ENCODE peak calls at places on chromosomes 3 and 15, in nine cellular contexts. One of them, this sample, is unnamed.

GRCh38 chr3:185089751-185090150 is 63.1 kb downstream of the C3orf70 start:
- DNase-seq in HT-29: no peak
- DNase-seq in mammary epithelial cell: no peak
- DNase-seq in stimulated activated CD4-positive, alpha-beta T cell treated with anti-CD3 and anti-CD28 coated beads, Interleukin-12 subunit alpha, Interleukin-12 subunit beta, amount 100 ng/mL, for 4 hours: no peak
- DNase-seq in HFFc6: no peak
- DNase-seq in HFF-Myc: no peak
- DNase-seq in left ventricle myocardium superior: no peak
- DNase-seq in posterior cingulate gyrus: no peak
- DNase-seq in smooth muscle cell of the brain vasculature: no peak
- DNase-seq in this sample: no peak

GRCh38 chr15:66253296-66253642 is 281 bp downstream of the MEGF11 start:
- DNase-seq in left ventricle myocardium superior: no peak
- DNase-seq in posterior cingulate gyrus: peak; percentile 78
- DNase-seq in HFFc6: no peak
- DNase-seq in mammary epithelial cell: no peak
- DNase-seq in smooth muscle cell of the brain vasculature: no peak
- DNase-seq in HFF-Myc: no peak
- DNase-seq in stimulated activated CD4-positive, alpha-beta T cell treated with anti-CD3 and anti-CD28 coated beads, Interleukin-12 subunit alpha, Interleukin-12 subunit beta, amount 100 ng/mL, for 4 hours: no peak
- DNase-seq in HT-29: no peak
- DNase-seq in this sample: no peak

GRCh38 chr3:46866032-46866595 is 2.9 kb upstream of the MYL3 start:
- DNase-seq in left ventricle myocardium superior: peak; percentile 29
- DNase-seq in HT-29: no peak
- DNase-seq in stimulated activated CD4-positive, alpha-beta T cell treated with anti-CD3 and anti-CD28 coated beads, Interleukin-12 subunit alpha, Interleukin-12 subunit beta, amount 100 ng/mL, for 4 hours: no peak
- DNase-seq in mammary epithelial cell: no peak
- DNase-seq in posterior cingulate gyrus: peak; percentile 79
- DNase-seq in HFF-Myc: no peak
- DNase-seq in HFFc6: no peak
- DNase-seq in smooth muscle cell of the brain vasculature: no peak
- DNase-seq in this sample: peak; percentile 12

GRCh38 chr15:56445746-56446145 is 19.2 kb downstream of the MNS1 start:
- DNase-seq in posterior cingulate gyrus: no peak
- DNase-seq in HFF-Myc: no peak
- DNase-seq in left ventricle myocardium superior: no peak
- DNase-seq in HFFc6: no peak
- DNase-seq in mammary epithelial cell: no peak
- DNase-seq in HT-29: no peak
- DNase-seq in smooth muscle cell of the brain vasculature: no peak
- DNase-seq in stimulated activated CD4-positive, alpha-beta T cell treated with anti-CD3 and anti-CD28 coated beads, Interleukin-12 subunit alpha, Interleukin-12 subunit beta, amount 100 ng/mL, for 4 hours: no peak
- DNase-seq in this sample: no peak

GRCh38 chr15:101504866-101505609 is 15.5 kb upstream of the PCSK6 start:
- DNase-seq in HFF-Myc: no peak
- DNase-seq in stimulated activated CD4-positive, alpha-beta T cell treated with anti-CD3 and anti-CD28 coated beads, Interleukin-12 subunit alpha, Interleukin-12 subunit beta, amount 100 ng/mL, for 4 hours: no peak
- DNase-seq in HT-29: no peak
- DNase-seq in mammary epithelial cell: no peak
- DNase-seq in left ventricle myocardium superior: no peak
- DNase-seq in HFFc6: no peak
- DNase-seq in posterior cingulate gyrus: no peak
- DNase-seq in smooth muscle cell of the brain vasculature: no peak
- DNase-seq in this sample: no peak

GRCh38 chr3:126393563-126393962 is 1.1 kb upstream of the CFAP100 start:
- DNase-seq in left ventricle myocardium superior: no peak
- DNase-seq in HT-29: no peak
- DNase-seq in stimulated activated CD4-positive, alpha-beta T cell treated with anti-CD3 and anti-CD28 coated beads, Interleukin-12 subunit alpha, Interleukin-12 subunit beta, amount 100 ng/mL, for 4 hours: no peak
- DNase-seq in HFFc6: no peak
- DNase-seq in HFF-Myc: no peak
- DNase-seq in mammary epithelial cell: no peak
- DNase-seq in smooth muscle cell of the brain vasculature: no peak
- DNase-seq in posterior cingulate gyrus: no peak
- DNase-seq in this sample: no peak

GRCh38 chr3:13317596-13318320 is 102.4 kb downstream of the NUP210 start:
- DNase-seq in smooth muscle cell of the brain vasculature: no peak
- DNase-seq in mammary epithelial cell: no peak
- DNase-seq in left ventricle myocardium superior: no peak
- DNase-seq in HT-29: no peak
- DNase-seq in posterior cingulate gyrus: peak; percentile 90
- DNase-seq in HFFc6: no peak
- DNase-seq in stimulated activated CD4-positive, alpha-beta T cell treated with anti-CD3 and anti-CD28 coated beads, Interleukin-12 subunit alpha, Interleukin-12 subunit beta, amount 100 ng/mL, for 4 hours: no peak
- DNase-seq in HFF-Myc: no peak
- DNase-seq in this sample: no peak

GRCh38 chr3:69848113-69848512 is 108.8 kb downstream of the MITF start:
- DNase-seq in smooth muscle cell of the brain vasculature: no peak
- DNase-seq in mammary epithelial cell: no peak
- DNase-seq in HT-29: no peak
- DNase-seq in posterior cingulate gyrus: no peak
- DNase-seq in stimulated activated CD4-positive, alpha-beta T cell treated with anti-CD3 and anti-CD28 coated beads, Interleukin-12 subunit alpha, Interleukin-12 subunit beta, amount 100 ng/mL, for 4 hours: no peak
- DNase-seq in HFF-Myc: no peak
- DNase-seq in HFFc6: peak; percentile 63
- DNase-seq in left ventricle myocardium superior: no peak
- DNase-seq in this sample: no peak

GRCh38 chr3:23276913-23277658 is 74.0 kb downstream of the UBE2E2 start:
- DNase-seq in posterior cingulate gyrus: no peak
- DNase-seq in HFFc6: no peak
- DNase-seq in HFF-Myc: no peak
- DNase-seq in mammary epithelial cell: no peak
- DNase-seq in smooth muscle cell of the brain vasculature: no peak
- DNase-seq in left ventricle myocardium superior: no peak
- DNase-seq in stimulated activated CD4-positive, alpha-beta T cell treated with anti-CD3 and anti-CD28 coated beads, Interleukin-12 subunit alpha, Interleukin-12 subunit beta, amount 100 ng/mL, for 4 hours: no peak
- DNase-seq in HT-29: no peak
- DNase-seq in this sample: no peak

GRCh38 chr15:71545223-71545760 is 265.1 kb upstream of the NR2E3 start:
- DNase-seq in HFF-Myc: no peak
- DNase-seq in HT-29: no peak
- DNase-seq in mammary epithelial cell: no peak
- DNase-seq in posterior cingulate gyrus: no peak
- DNase-seq in stimulated activated CD4-positive, alpha-beta T cell treated with anti-CD3 and anti-CD28 coated beads, Interleukin-12 subunit alpha, Interleukin-12 subunit beta, amount 100 ng/mL, for 4 hours: no peak
- DNase-seq in HFFc6: no peak
- DNase-seq in left ventricle myocardium superior: no peak
- DNase-seq in smooth muscle cell of the brain vasculature: no peak
- DNase-seq in this sample: no peak

GRCh38 chr3:67349551-67350174 is 304.7 kb downstream of the SUCLG2 start:
- DNase-seq in smooth muscle cell of the brain vasculature: no peak
- DNase-seq in HFFc6: no peak
- DNase-seq in posterior cingulate gyrus: no peak
- DNase-seq in HFF-Myc: no peak
- DNase-seq in stimulated activated CD4-positive, alpha-beta T cell treated with anti-CD3 and anti-CD28 coated beads, Interleukin-12 subunit alpha, Interleukin-12 subunit beta, amount 100 ng/mL, for 4 hours: peak; percentile 7
- DNase-seq in mammary epithelial cell: no peak
- DNase-seq in HT-29: no peak
- DNase-seq in left ventricle myocardium superior: no peak
- DNase-seq in this sample: no peak

GRCh38 chr3:175777495-175777894 is 918.4 kb downstream of the NAALADL2 start:
- DNase-seq in mammary epithelial cell: peak; percentile 1
- DNase-seq in HFFc6: peak; percentile 36
- DNase-seq in HFF-Myc: no peak
- DNase-seq in HT-29: peak; percentile 30
- DNase-seq in stimulated activated CD4-positive, alpha-beta T cell treated with anti-CD3 and anti-CD28 coated beads, Interleukin-12 subunit alpha, Interleukin-12 subunit beta, amount 100 ng/mL, for 4 hours: no peak
- DNase-seq in left ventricle myocardium superior: no peak
- DNase-seq in smooth muscle cell of the brain vasculature: no peak
- DNase-seq in posterior cingulate gyrus: no peak
- DNase-seq in this sample: no peak

GRCh38 chr3:74465652-74466415 is 148.6 kb downstream of the CNTN3 start:
- DNase-seq in posterior cingulate gyrus: peak; percentile 70
- DNase-seq in HT-29: no peak
- DNase-seq in stimulated activated CD4-positive, alpha-beta T cell treated with anti-CD3 and anti-CD28 coated beads, Interleukin-12 subunit alpha, Interleukin-12 subunit beta, amount 100 ng/mL, for 4 hours: no peak
- DNase-seq in HFF-Myc: no peak
- DNase-seq in mammary epithelial cell: peak; percentile 31
- DNase-seq in left ventricle myocardium superior: no peak
- DNase-seq in HFFc6: peak; percentile 82
- DNase-seq in smooth muscle cell of the brain vasculature: no peak
- DNase-seq in this sample: no peak

GRCh38 chr15:39685999-39686613 is 96.5 kb downstream of the FSIP1 start:
- DNase-seq in HT-29: peak; percentile 79
- DNase-seq in HFFc6: peak; percentile 36
- DNase-seq in HFF-Myc: no peak
- DNase-seq in mammary epithelial cell: peak; percentile 36
- DNase-seq in posterior cingulate gyrus: no peak
- DNase-seq in left ventricle myocardium superior: no peak
- DNase-seq in smooth muscle cell of the brain vasculature: peak; percentile 52
- DNase-seq in stimulated activated CD4-positive, alpha-beta T cell treated with anti-CD3 and anti-CD28 coated beads, Interleukin-12 subunit alpha, Interleukin-12 subunit beta, amount 100 ng/mL, for 4 hours: peak; percentile 5
- DNase-seq in this sample: peak; percentile 32

GRCh38 chr3:136893848-136894443 is 31.9 kb downstream of the NCK1 start:
- DNase-seq in posterior cingulate gyrus: no peak
- DNase-seq in mammary epithelial cell: peak; percentile 81
- DNase-seq in left ventricle myocardium superior: no peak
- DNase-seq in HFFc6: peak; percentile 60
- DNase-seq in HFF-Myc: peak; percentile 30
- DNase-seq in stimulated activated CD4-positive, alpha-beta T cell treated with anti-CD3 and anti-CD28 coated beads, Interleukin-12 subunit alpha, Interleukin-12 subunit beta, amount 100 ng/mL, for 4 hours: no peak
- DNase-seq in smooth muscle cell of the brain vasculature: no peak
- DNase-seq in HT-29: no peak
- DNase-seq in this sample: no peak

GRCh38 chr3:170432416-170432815 is 13.7 kb downstream of the CLDN11 start:
- DNase-seq in stimulated activated CD4-positive, alpha-beta T cell treated with anti-CD3 and anti-CD28 coated beads, Interleukin-12 subunit alpha, Interleukin-12 subunit beta, amount 100 ng/mL, for 4 hours: no peak
- DNase-seq in HFFc6: no peak
- DNase-seq in left ventricle myocardium superior: no peak
- DNase-seq in HT-29: no peak
- DNase-seq in HFF-Myc: no peak
- DNase-seq in posterior cingulate gyrus: peak; percentile 86
- DNase-seq in smooth muscle cell of the brain vasculature: no peak
- DNase-seq in mammary epithelial cell: no peak
- DNase-seq in this sample: no peak

GRCh38 chr3:11335056-11335608 is 62.9 kb downstream of the ATG7 start:
- DNase-seq in HFFc6: peak; percentile 78
- DNase-seq in HT-29: peak; percentile 59
- DNase-seq in left ventricle myocardium superior: no peak
- DNase-seq in HFF-Myc: peak; percentile 43
- DNase-seq in mammary epithelial cell: peak; percentile 62
- DNase-seq in posterior cingulate gyrus: no peak
- DNase-seq in smooth muscle cell of the brain vasculature: peak; percentile 51
- DNase-seq in stimulated activated CD4-positive, alpha-beta T cell treated with anti-CD3 and anti-CD28 coated beads, Interleukin-12 subunit alpha, Interleukin-12 subunit beta, amount 100 ng/mL, for 4 hours: no peak
- DNase-seq in this sample: no peak

GRCh38 chr15:72758195-72758594 is 25.4 kb downstream of the ADPGK start:
- DNase-seq in left ventricle myocardium superior: no peak
- DNase-seq in smooth muscle cell of the brain vasculature: peak; percentile 65
- DNase-seq in HFF-Myc: peak; percentile 16
- DNase-seq in HFFc6: peak; percentile 89
- DNase-seq in mammary epithelial cell: peak; percentile 81
- DNase-seq in HT-29: no peak
- DNase-seq in posterior cingulate gyrus: no peak
- DNase-seq in stimulated activated CD4-positive, alpha-beta T cell treated with anti-CD3 and anti-CD28 coated beads, Interleukin-12 subunit alpha, Interleukin-12 subunit beta, amount 100 ng/mL, for 4 hours: no peak
- DNase-seq in this sample: no peak

GRCh38 chr15:42914728-42915497 is 5.7 kb downstream of the TTBK2 start:
- DNase-seq in HFFc6: no peak
- DNase-seq in smooth muscle cell of the brain vasculature: no peak
- DNase-seq in stimulated activated CD4-positive, alpha-beta T cell treated with anti-CD3 and anti-CD28 coated beads, Interleukin-12 subunit alpha, Interleukin-12 subunit beta, amount 100 ng/mL, for 4 hours: no peak
- DNase-seq in posterior cingulate gyrus: no peak
- DNase-seq in HT-29: no peak
- DNase-seq in mammary epithelial cell: no peak
- DNase-seq in left ventricle myocardium superior: no peak
- DNase-seq in HFF-Myc: no peak
- DNase-seq in this sample: no peak

GRCh38 chr3:124600765-124601164 is 129.5 kb upstream of the UMPS start:
- DNase-seq in HFF-Myc: no peak
- DNase-seq in HT-29: no peak
- DNase-seq in HFFc6: no peak
- DNase-seq in left ventricle myocardium superior: no peak
- DNase-seq in mammary epithelial cell: no peak
- DNase-seq in stimulated activated CD4-positive, alpha-beta T cell treated with anti-CD3 and anti-CD28 coated beads, Interleukin-12 subunit alpha, Interleukin-12 subunit beta, amount 100 ng/mL, for 4 hours: no peak
- DNase-seq in smooth muscle cell of the brain vasculature: no peak
- DNase-seq in posterior cingulate gyrus: no peak
- DNase-seq in this sample: no peak

GRCh38 chr3:160605315-160605714 is 39.9 kb upstream of the KPNA4 start:
- DNase-seq in HFFc6: no peak
- DNase-seq in mammary epithelial cell: no peak
- DNase-seq in left ventricle myocardium superior: no peak
- DNase-seq in HFF-Myc: no peak
- DNase-seq in stimulated activated CD4-positive, alpha-beta T cell treated with anti-CD3 and anti-CD28 coated beads, Interleukin-12 subunit alpha, Interleukin-12 subunit beta, amount 100 ng/mL, for 4 hours: no peak
- DNase-seq in posterior cingulate gyrus: no peak
- DNase-seq in smooth muscle cell of the brain vasculature: no peak
- DNase-seq in HT-29: no peak
- DNase-seq in this sample: no peak

GRCh38 chr3:4751057-4752051 is 227.9 kb upstream of the BHLHE40 start:
- DNase-seq in posterior cingulate gyrus: no peak
- DNase-seq in HFFc6: peak; percentile 73
- DNase-seq in mammary epithelial cell: peak; percentile 87
- DNase-seq in smooth muscle cell of the brain vasculature: no peak
- DNase-seq in HT-29: no peak
- DNase-seq in left ventricle myocardium superior: no peak
- DNase-seq in stimulated activated CD4-positive, alpha-beta T cell treated with anti-CD3 and anti-CD28 coated beads, Interleukin-12 subunit alpha, Interleukin-12 subunit beta, amount 100 ng/mL, for 4 hours: no peak
- DNase-seq in HFF-Myc: peak; percentile 65
- DNase-seq in this sample: no peak